ENCODE peak calls at places on chromosomes 16 and 17, in five cellular contexts. One of them, this sample, is unnamed.

GRCh38 chr17:81652901-81653771 is 3.2 kb downstream of the PDE6G start:
- DNase-seq in HepG2: no peak
- DNase-seq in mammary epithelial cell: no peak
- DNase-seq in IMR-90: no peak
- DNase-seq in GM12878: no peak
- DNase-seq in this sample: no peak

GRCh38 chr17:38602453-38602852 is 3.3 kb downstream of the SRCIN1 start:
- DNase-seq in IMR-90: no peak
- DNase-seq in mammary epithelial cell: no peak
- DNase-seq in GM12878: no peak
- DNase-seq in HepG2: no peak
- DNase-seq in this sample: no peak

GRCh38 chr17:76934561-76935320 is 66.5 kb downstream of the MGAT5B start:
- DNase-seq in HepG2: no peak
- DNase-seq in IMR-90: no peak
- DNase-seq in GM12878: no peak
- DNase-seq in mammary epithelial cell: no peak
- DNase-seq in this sample: no peak

GRCh38 chr17:2237960-2238359 is 65.6 kb downstream of the SMG6 start:
- DNase-seq in GM12878: no peak
- DNase-seq in HepG2: no peak
- DNase-seq in IMR-90: no peak
- DNase-seq in mammary epithelial cell: no peak
- DNase-seq in this sample: no peak

GRCh38 chr16:72908362-72908838 is 139.5 kb downstream of the ZFHX3 start:
- DNase-seq in mammary epithelial cell: no peak
- DNase-seq in IMR-90: no peak
- DNase-seq in GM12878: no peak
- DNase-seq in HepG2: no peak
- DNase-seq in this sample: no peak

GRCh38 chr16:51201604-51202003 is 50.5 kb upstream of the SALL1 start:
- DNase-seq in HepG2: no peak
- DNase-seq in IMR-90: no peak
- DNase-seq in mammary epithelial cell: no peak
- DNase-seq in GM12878: no peak
- DNase-seq in this sample: no peak

GRCh38 chr17:61551255-61551742 is 39.7 kb downstream of the NACA2 start:
- DNase-seq in mammary epithelial cell: no peak
- DNase-seq in IMR-90: peak; percentile 67
- DNase-seq in GM12878: no peak
- DNase-seq in HepG2: peak; percentile 62
- DNase-seq in this sample: peak; percentile 30

GRCh38 chr16:56246051-56246817 is 54.9 kb downstream of the GNAO1 start:
- DNase-seq in HepG2: peak; percentile 18
- DNase-seq in GM12878: no peak
- DNase-seq in IMR-90: peak; percentile 5
- DNase-seq in mammary epithelial cell: peak; percentile 87
- DNase-seq in this sample: no peak

GRCh38 chr16:20676268-20676828 is 21.1 kb downstream of the ACSM1 start:
- DNase-seq in GM12878: peak; percentile 3
- DNase-seq in mammary epithelial cell: peak; percentile 19
- DNase-seq in HepG2: no peak
- DNase-seq in IMR-90: no peak
- DNase-seq in this sample: no peak

GRCh38 chr16:66344533-66345145 is 21.9 kb upstream of the CDH5 start:
- DNase-seq in HepG2: peak; percentile 29
- DNase-seq in mammary epithelial cell: peak; percentile 18
- DNase-seq in IMR-90: peak; percentile 48
- DNase-seq in GM12878: no peak
- DNase-seq in this sample: peak; percentile 40

GRCh38 chr17:55343900-55344513 is 77.6 kb downstream of the MMD start:
- DNase-seq in HepG2: no peak
- DNase-seq in mammary epithelial cell: no peak
- DNase-seq in GM12878: no peak
- DNase-seq in IMR-90: no peak
- DNase-seq in this sample: no peak

GRCh38 chr17:69090365-69090764 is 29.6 kb upstream of the ABCA9 start:
- DNase-seq in GM12878: no peak
- DNase-seq in mammary epithelial cell: no peak
- DNase-seq in HepG2: no peak
- DNase-seq in IMR-90: no peak
- DNase-seq in this sample: no peak

GRCh38 chr17:69082696-69083095 is 22.0 kb upstream of the ABCA9 start:
- DNase-seq in IMR-90: no peak
- DNase-seq in GM12878: no peak
- DNase-seq in mammary epithelial cell: no peak
- DNase-seq in HepG2: no peak
- DNase-seq in this sample: no peak

GRCh38 chr17:69088643-69089200 is 28.0 kb upstream of the ABCA9 start:
- DNase-seq in IMR-90: no peak
- DNase-seq in HepG2: no peak
- DNase-seq in mammary epithelial cell: no peak
- DNase-seq in GM12878: no peak
- DNase-seq in this sample: no peak

DNA sequence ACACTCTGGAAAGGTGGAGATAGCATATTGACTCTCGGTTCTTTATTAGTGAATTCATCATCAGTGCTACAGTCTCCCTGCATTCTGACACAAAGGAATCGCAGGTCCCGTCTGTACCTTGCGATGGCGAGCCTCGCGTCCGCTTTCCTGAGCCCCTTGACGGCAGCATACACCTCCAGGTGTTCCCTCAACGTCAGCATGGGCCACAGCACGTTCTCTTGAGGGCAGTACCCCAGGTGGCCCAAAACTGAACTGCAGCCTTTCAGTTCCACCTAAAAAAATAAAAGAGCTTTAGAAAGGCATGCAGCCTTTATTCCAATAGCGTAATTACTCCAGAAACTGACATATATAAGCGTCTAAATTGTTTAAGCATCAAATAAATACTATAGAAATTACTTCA is 24.2 kb upstream of the ABCA9 start:
- DNase-seq in IMR-90: no peak
- DNase-seq in HepG2: peak; percentile 50
- DNase-seq in mammary epithelial cell: peak; percentile 4
- DNase-seq in GM12878: no peak
- DNase-seq in this sample: no peak
- TF ChIP-seq CTCF in IMR-90: no peak
- TF ChIP-seq CTCF in HepG2: peak; percentile 59
- TF ChIP-seq CTCF in mammary epithelial cell: peak; percentile 40
- TF ChIP-seq CTCF in GM12878: peak; percentile 25
- TF ChIP-seq CTCF in this sample: peak; percentile 30

GRCh38 chr17:69331746-69332145 is 4.8 kb upstream of the ABCA5 start:
- DNase-seq in HepG2: no peak
- DNase-seq in GM12878: no peak
- DNase-seq in IMR-90: no peak
- DNase-seq in mammary epithelial cell: no peak
- DNase-seq in this sample: peak; percentile 70

GRCh38 chr17:69339937-69340336 is 13.0 kb upstream of the ABCA5 start:
- DNase-seq in HepG2: no peak
- DNase-seq in mammary epithelial cell: no peak
- DNase-seq in GM12878: no peak
- DNase-seq in IMR-90: no peak
- DNase-seq in this sample: no peak

GRCh38 chr17:69335018-69335417 is 8.1 kb upstream of the ABCA5 start:
- DNase-seq in HepG2: peak; percentile 46
- DNase-seq in mammary epithelial cell: peak; percentile 51
- DNase-seq in IMR-90: peak; percentile 60
- DNase-seq in GM12878: no peak
- DNase-seq in this sample: peak; percentile 73

GRCh38 chr17:69336580-69336979 is 9.6 kb upstream of the ABCA5 start:
- DNase-seq in HepG2: no peak
- DNase-seq in IMR-90: no peak
- DNase-seq in GM12878: no peak
- DNase-seq in mammary epithelial cell: no peak
- DNase-seq in this sample: no peak

DNA sequence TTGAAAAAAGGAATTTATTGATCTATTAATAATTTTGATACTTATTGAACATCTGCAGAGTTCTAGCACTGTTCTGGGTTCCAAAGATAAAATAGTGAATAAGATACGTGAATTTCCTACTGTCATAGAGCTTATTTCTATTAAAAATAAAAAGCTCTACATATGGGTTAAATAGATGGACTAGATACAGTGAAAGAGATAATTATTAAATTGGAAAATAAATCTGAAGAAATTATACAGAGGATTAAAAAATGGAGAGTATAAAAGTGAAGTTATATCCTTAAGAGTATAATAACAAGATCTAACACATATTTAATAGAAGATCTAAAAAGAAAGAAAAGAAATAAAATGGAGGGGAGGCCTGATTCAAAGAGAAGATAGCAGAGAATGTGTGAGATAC is 10.1 kb upstream of the ABCA5 start:
- DNase-seq in GM12878: no peak
- DNase-seq in IMR-90: no peak
- DNase-seq in HepG2: no peak
- DNase-seq in mammary epithelial cell: no peak
- DNase-seq in this sample: no peak
- H3K4me3 ChIP-seq in GM12878: no peak overlapping the region
- H3K4me3 ChIP-seq in IMR-90: no peak overlapping the region
- H3K4me3 ChIP-seq in HepG2: no peak overlapping the region
- H3K4me3 ChIP-seq in mammary epithelial cell: no peak overlapping the region
- H3K4me3 ChIP-seq in this sample: no peak overlapping the region

DNA sequence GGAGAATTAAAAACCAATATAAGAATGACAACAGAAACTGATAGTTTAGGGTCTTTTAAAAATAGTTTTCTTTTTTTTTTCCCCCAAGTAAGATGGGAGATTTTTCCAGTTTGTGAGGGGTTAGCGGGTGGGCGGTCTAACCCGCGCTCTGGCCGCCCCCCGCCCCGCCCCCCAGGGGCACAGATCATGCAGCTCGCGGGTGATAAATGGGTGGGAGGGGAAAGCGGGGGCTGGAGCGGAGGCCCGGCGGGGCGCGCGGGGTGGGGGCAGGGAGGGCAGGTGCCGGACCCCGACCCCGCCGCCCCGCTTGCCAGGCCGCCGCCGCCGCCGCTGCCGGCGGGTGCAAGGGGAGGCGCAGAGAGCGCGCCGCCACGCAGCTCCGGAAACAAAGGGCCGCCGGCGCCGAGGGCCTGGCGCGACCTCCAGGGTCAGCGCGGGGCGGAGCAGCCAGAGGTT is 60.1 kb upstream of the GSE1 start:
- DNase-seq in HepG2: no peak
- DNase-seq in IMR-90: no peak
- DNase-seq in mammary epithelial cell: no peak
- DNase-seq in GM12878: no peak
- DNase-seq in this sample: no peak
- H2AFZ ChIP-seq in HepG2: no peak overlapping the region
- H2AFZ ChIP-seq in IMR-90: peak overlapping the region; percentile 89
- H2AFZ ChIP-seq in mammary epithelial cell: peak overlapping the region; percentile 72
- H2AFZ ChIP-seq in GM12878: peak overlapping the region; percentile 53
- H2AFZ ChIP-seq in this sample: no peak overlapping the region

GRCh38 chr17:22304667-22305303 is 612.5 kb downstream of the KCNJ18 start:
- DNase-seq in GM12878: no peak
- DNase-seq in IMR-90: no peak
- DNase-seq in HepG2: no peak
- DNase-seq in mammary epithelial cell: no peak
- DNase-seq in this sample: no peak
- TF ChIP-seq CTCF in GM12878: no peak
- TF ChIP-seq CTCF in IMR-90: no peak
- TF ChIP-seq CTCF in HepG2: no peak
- TF ChIP-seq CTCF in mammary epithelial cell: no peak
- TF ChIP-seq CTCF in this sample: no peak

DNA sequence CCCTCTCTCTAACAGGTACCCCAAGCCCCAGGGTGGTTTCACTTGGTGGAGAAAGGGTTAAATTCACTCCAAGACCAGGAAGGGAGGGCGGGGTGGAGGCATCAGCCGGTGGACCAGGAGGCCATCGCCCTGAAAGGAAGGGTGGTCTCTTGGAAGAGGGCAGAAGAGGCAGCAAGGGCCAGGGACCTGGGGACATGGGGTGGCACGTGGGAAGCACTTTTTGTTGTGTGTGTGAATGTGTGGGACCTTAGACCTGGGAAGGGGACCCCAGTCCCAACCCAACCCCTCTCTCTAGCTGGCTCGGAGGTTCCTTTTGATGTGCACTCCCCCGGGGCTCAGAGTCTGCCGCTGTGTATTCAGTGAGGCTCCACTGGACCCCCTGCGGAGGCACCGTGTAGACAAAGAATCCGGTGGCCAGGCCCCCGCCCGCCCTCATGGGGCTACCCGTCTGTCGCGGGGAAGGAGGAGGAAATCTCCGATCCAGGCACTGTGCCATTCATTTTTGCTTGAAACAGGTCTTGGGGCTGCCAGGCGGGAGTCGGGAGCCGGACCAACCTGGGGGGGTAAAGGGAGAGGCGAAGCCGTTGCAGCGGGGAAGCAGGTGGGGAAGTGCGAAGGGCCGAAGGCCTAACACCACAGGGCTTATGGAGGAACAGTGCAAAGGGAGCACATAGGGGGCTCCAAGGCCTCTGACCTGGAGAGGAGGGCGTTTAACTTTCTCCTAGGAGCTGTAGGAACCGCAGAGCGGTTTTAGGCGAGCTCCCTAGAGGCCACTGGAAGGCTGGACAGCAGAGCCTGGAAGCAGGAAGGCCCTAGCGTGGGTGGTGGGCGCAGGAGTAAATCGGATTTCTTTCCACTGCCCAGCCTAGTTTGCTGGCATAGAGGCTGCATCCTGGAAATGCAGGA is 3.2 kb upstream of the WNT3 start:
- DNase-seq in mammary epithelial cell: no peak
- DNase-seq in HepG2: no peak
- DNase-seq in GM12878: no peak
- DNase-seq in IMR-90: no peak
- DNase-seq in this sample: no peak
- H3K4me3 ChIP-seq in mammary epithelial cell: no peak overlapping the region
- H3K4me3 ChIP-seq in HepG2: peak overlapping the region; percentile 40
- H3K4me3 ChIP-seq in GM12878: no peak overlapping the region
- H3K4me3 ChIP-seq in IMR-90: no peak overlapping the region
- H3K4me3 ChIP-seq in this sample: no peak overlapping the region

GRCh38 chr16:971981-972315 is 1.2 kb upstream of the LMF1 start:
- DNase-seq in mammary epithelial cell: no peak
- DNase-seq in GM12878: no peak
- DNase-seq in IMR-90: no peak
- DNase-seq in HepG2: no peak
- DNase-seq in this sample: no peak

GRCh38 chr16:970766-971581 is at the start of gene LMF1:
- DNase-seq in IMR-90: peak; percentile 79
- DNase-seq in HepG2: peak; percentile 81
- DNase-seq in GM12878: peak; percentile 35
- DNase-seq in mammary epithelial cell: peak; percentile 86
- DNase-seq in this sample: peak; percentile 74

GRCh38 chr16:969508-970378 is 1.0 kb downstream of the LMF1 start:
- DNase-seq in mammary epithelial cell: no peak
- DNase-seq in HepG2: no peak
- DNase-seq in GM12878: no peak
- DNase-seq in IMR-90: peak; percentile 13
- DNase-seq in this sample: no peak

GRCh38 chr16:971582-971905 is 760 bp upstream of the LMF1 start:
- DNase-seq in GM12878: no peak
- DNase-seq in mammary epithelial cell: no peak
- DNase-seq in HepG2: no peak
- DNase-seq in IMR-90: no peak
- DNase-seq in this sample: no peak

GRCh38 chr16:970379-970765 is 412 bp downstream of the LMF1 start:
- DNase-seq in mammary epithelial cell: no peak
- DNase-seq in HepG2: no peak
- DNase-seq in IMR-90: no peak
- DNase-seq in GM12878: no peak
- DNase-seq in this sample: no peak
- H2AFZ ChIP-seq in mammary epithelial cell: peak overlapping the region; percentile 90
- H2AFZ ChIP-seq in HepG2: no peak overlapping the region
- H2AFZ ChIP-seq in IMR-90: peak overlapping the region; percentile 100
- H2AFZ ChIP-seq in GM12878: peak overlapping the region; percentile 65
- H2AFZ ChIP-seq in this sample: peak overlapping the region; percentile 43

GRCh38 chr17:73697872-73698271 is 53.6 kb upstream of the SDK2 start:
- DNase-seq in HepG2: peak; percentile 76
- DNase-seq in IMR-90: no peak
- DNase-seq in GM12878: no peak
- DNase-seq in mammary epithelial cell: no peak
- DNase-seq in this sample: no peak
- TF ChIP-seq CTCF in HepG2: peak; percentile 77
- TF ChIP-seq CTCF in IMR-90: no peak
- TF ChIP-seq CTCF in GM12878: no peak
- TF ChIP-seq CTCF in mammary epithelial cell: no peak
- TF ChIP-seq CTCF in this sample: no peak